ENCODE peak calls at places on chromosomes 12 and 14, in eight cellular contexts. R is NCI-H1436; E is tibial artery; T is hippocampal formation; J is H9; D is SHP77; N is activated CD4-positive, alpha-beta T cell treated with anti-CD3 and anti-CD28 coated beads, Interleukin-2, amount 10 ng/mL, durations not matched to agents 7 days and 5 days; B is A172. Y is an unnamed sample.

GRCh38 chr12:122874081-122874480 is 21.8 kb downstream of the VPS37B start:
- DNase-seq in D (no peak), J (peak; percentile 58), T (no peak), N (peak; percentile 34), B (no peak), E (peak; percentile 21), R (no peak), Y (no peak)

GRCh38 chr12:75921687-75922289 is 109.8 kb downstream of the PHLDA1 start:
- DNase-seq in R (no peak), E (no peak), N (no peak), J (no peak), D (no peak), T (no peak), B (no peak), Y (no peak)

GRCh38 chr14:100532916-100533630 is 54.1 kb downstream of the BEGAIN start:
- DNase-seq in D (no peak), J (no peak), R (no peak), T (no peak), B (peak; percentile 43), N (peak; percentile 5), E (peak; percentile 59), Y (peak; percentile 54)

GRCh38 chr14:32896979-32897723 is 41.5 kb upstream of the NPAS3 start:
- DNase-seq in N (no peak), D (peak; percentile 44), R (no peak), B (peak; percentile 53), E (no peak), T (peak; percentile 9), J (no peak), Y (no peak)

GRCh38 chr12:94783862-94784261 is 133.5 kb upstream of the TMCC3 start:
- DNase-seq in N (no peak), R (no peak), D (no peak), E (no peak), J (no peak), T (no peak), B (no peak), Y (no peak)

GRCh38 chr12:75981773-75982564 is 49.6 kb downstream of the PHLDA1 start:
- DNase-seq in J (no peak), D (no peak), T (no peak), E (no peak), N (no peak), B (no peak), R (no peak), Y (no peak)

GRCh38 chr12:68746572-68747180 is 700 bp downstream of the SLC35E3 start:
- DNase-seq in N (peak; percentile 39), B (no peak), T (peak; percentile 67), E (peak; percentile 78), R (no peak), D (peak; percentile 48), J (peak; percentile 55), Y (peak; percentile 65)

GRCh38 chr12:70936414-70936813 is 15.9 kb upstream of the PTPRR start:
- DNase-seq in T (no peak), B (no peak), R (no peak), E (no peak), J (no peak), N (no peak), D (no peak), Y (no peak)

GRCh38 chr14:34051966-34052657 is 101.2 kb upstream of the EGLN3 start:
- DNase-seq in E (no peak), D (no peak), B (peak; percentile 34), N (no peak), T (no peak), R (no peak), J (no peak), Y (no peak)

GRCh38 chr14:64266206-64266605 is 28.0 kb downstream of the ESR2 start:
- DNase-seq in D (no peak), N (no peak), B (peak; percentile 10), E (no peak), J (no peak), T (no peak), R (no peak), Y (no peak)

GRCh38 chr14:98912655-98913054 is 359.3 kb downstream of the BCL11B start:
- DNase-seq in R (no peak), N (peak; percentile 61), E (no peak), T (no peak), D (no peak), J (no peak), B (no peak), Y (no peak)